ENCODE peak calls at places on chromosomes 2 and 18, in eight cellular contexts. U is myocyte, E is neural progenitor cell, H is iPS-NIHi11, W is astrocyte of the cerebellum, G is NCI-H460, O is nucleus accumbens, I is T1000. N is an unnamed sample.

GRCh38 chr2:98912221-98912851 is 23.7 kb downstream of the CRACDL start:
- DNase-seq in U (peak), E (no peak), H (no peak), W (peak), G (no peak), O (peak), I (peak), N (peak)

GRCh38 chr2:153391131-153391530 is 87.4 kb downstream of the RPRM start:
- DNase-seq in U (peak), E (no peak), H (no peak), W (no peak), G (no peak), O (no peak), I (no peak), N (no peak)

GRCh38 chr2:18949871-18950597 is 360.7 kb upstream of the NT5C1B start:
- DNase-seq in U (peak), E (no peak), H (no peak), W (no peak), G (no peak), O (no peak), I (peak), N (no peak)

GRCh38 chr2:191666733-191667132 is 11.2 kb upstream of the NABP1 start:
- DNase-seq in U (no peak), E (no peak), H (no peak), W (no peak), G (no peak), O (no peak), I (no peak), N (no peak)

GRCh38 chr2:1752751-1753150 is 8.4 kb upstream of the PXDN start:
- DNase-seq in U (no peak), E (no peak), H (no peak), W (no peak), G (no peak), O (no peak), I (no peak), N (no peak)

GRCh38 chr2:221570321-221571107 is 1.6 kb downstream of the EPHA4 start:
- DNase-seq in U (peak), E (peak), H (no peak), W (peak), G (no peak), O (no peak), I (no peak), N (no peak)

GRCh38 chr2:63053889-63054725 is 3.5 kb downstream of the OTX1 start:
- DNase-seq in U (no peak), E (peak), H (peak), W (no peak), G (no peak), O (no peak), I (no peak), N (no peak)

GRCh38 chr2:196590286-196590685 is 49.2 kb upstream of the CCDC150 start:
- DNase-seq in U (no peak), E (no peak), H (no peak), W (peak), G (no peak), O (no peak), I (no peak), N (no peak)

GRCh38 chr18:49444599-49444998 is 15.8 kb downstream of the DYM start:
- DNase-seq in U (no peak), E (no peak), H (no peak), W (no peak), G (no peak), O (no peak), I (no peak), N (no peak)

GRCh38 chr18:10661333-10661732 is 135.5 kb downstream of the NAPG start:
- DNase-seq in U (peak), E (no peak), H (no peak), W (peak), G (no peak), O (peak), I (no peak), N (peak)

GRCh38 chr2:61887684-61888303 is 662 bp downstream of the CCT4 start:
- DNase-seq in U (peak), E (peak), H (peak), W (no peak), G (peak), O (no peak), I (no peak), N (no peak)

GRCh38 chr2:7203056-7203467 is 285.9 kb downstream of the RNF144A start:
- DNase-seq in U (peak), E (peak), H (peak), W (peak), G (peak), O (peak), I (peak), N (no peak)

GRCh38 chr2:215712219-215712849 is 276.5 kb upstream of the FN1 start:
- DNase-seq in U (no peak), E (no peak), H (no peak), W (no peak), G (no peak), O (no peak), I (no peak), N (no peak)

GRCh38 chr18:75097491-75098225 is 111.3 kb downstream of the PTGR3 start:
- DNase-seq in U (no peak), E (no peak), H (no peak), W (no peak), G (no peak), O (no peak), I (no peak), N (no peak)

GRCh38 chr2:187918996-187919821 is 365.0 kb upstream of the TFPI start:
- DNase-seq in U (no peak), E (no peak), H (no peak), W (no peak), G (no peak), O (no peak), I (no peak), N (no peak)

GRCh38 chr18:79873449-79874110 is 75.8 kb downstream of the KCNG2 start:
- DNase-seq in U (no peak), E (no peak), H (peak), W (no peak), G (no peak), O (no peak), I (no peak), N (no peak)

GRCh38 chr2:140257692-140258300 is 1477.6 kb upstream of the NXPH2 start:
- DNase-seq in U (no peak), E (no peak), H (no peak), W (no peak), G (no peak), O (no peak), I (no peak), N (no peak)

GRCh38 chr2:43312751-43313641 is 86.6 kb upstream of the ZFP36L2 start:
- DNase-seq in U (peak), E (no peak), H (no peak), W (peak), G (no peak), O (no peak), I (peak), N (no peak)

GRCh38 chr2:138949517-138949916 is 169.3 kb upstream of the NXPH2 start:
- DNase-seq in U (no peak), E (no peak), H (no peak), W (no peak), G (no peak), O (no peak), I (no peak), N (no peak)

GRCh38 chr2:180761224-180761623 is 219.2 kb upstream of the UBE2E3 start:
- DNase-seq in U (peak), E (no peak), H (no peak), W (peak), G (peak), O (no peak), I (no peak), N (no peak)

GRCh38 chr2:119678021-119678656 is 862 bp upstream of the TMEM177 start:
- DNase-seq in U (peak), E (no peak), H (no peak), W (no peak), G (no peak), O (no peak), I (no peak), N (no peak)

GRCh38 chr2:28047698-28048097 is 157.2 kb downstream of the BABAM2 start:
- DNase-seq in U (peak), E (no peak), H (no peak), W (peak), G (no peak), O (no peak), I (no peak), N (no peak)

GRCh38 chr2:33877348-33878016 is 278.4 kb upstream of the FAM98A start:
- DNase-seq in U (no peak), E (no peak), H (no peak), W (no peak), G (no peak), O (no peak), I (no peak), N (no peak)

GRCh38 chr2:15747172-15747550 is 155.5 kb downstream of the DDX1 start:
- DNase-seq in U (no peak), E (no peak), H (no peak), W (no peak), G (no peak), O (no peak), I (no peak), N (no peak)

GRCh38 chr2:70041666-70042065 is 45.6 kb upstream of the PCBP1 start:
- DNase-seq in U (no peak), E (no peak), H (no peak), W (no peak), G (no peak), O (no peak), I (no peak), N (no peak)

GRCh38 chr18:79789901-79790885 is 7.5 kb upstream of the KCNG2 start:
- DNase-seq in U (no peak), E (no peak), H (no peak), W (no peak), G (no peak), O (no peak), I (no peak), N (no peak)

GRCh38 chr2:113124984-113125855 is 2.2 kb upstream of the IL1RN start:
- DNase-seq in U (no peak), E (no peak), H (no peak), W (no peak), G (no peak), O (no peak), I (no peak), N (no peak)

GRCh38 chr2:240603846-240604245 is 17.3 kb downstream of the CAPN10 start:
- DNase-seq in U (no peak), E (no peak), H (no peak), W (no peak), G (no peak), O (no peak), I (no peak), N (no peak)

GRCh38 chr2:120267348-120267747 is 14.7 kb downstream of the RALB start:
- DNase-seq in U (no peak), E (no peak), H (no peak), W (no peak), G (no peak), O (no peak), I (no peak), N (no peak)

GRCh38 chr2:241011751-241012510 is 13.5 kb downstream of the SNED1 start:
- DNase-seq in U (no peak), E (no peak), H (no peak), W (no peak), G (no peak), O (no peak), I (no peak), N (no peak)

GRCh38 chr2:159895258-159896209 is 97.5 kb upstream of the CD302 start:
- DNase-seq in U (no peak), E (no peak), H (no peak), W (no peak), G (no peak), O (no peak), I (no peak), N (peak)

GRCh38 chr18:31652355-31652754 is 32.0 kb downstream of the B4GALT6 start:
- DNase-seq in U (no peak), E (no peak), H (no peak), W (no peak), G (no peak), O (no peak), I (no peak), N (no peak)